ENCODE peak calls at places on chromosomes 13 and 19, in eight cellular contexts. Y is NCI-H524; L is NK-92 treated with Interleukin-12 subunit alpha and Interleukin-12 subunit beta, amount 100 ng/mL, for 24 hours; Q is activated naive CD4-positive, alpha-beta T cell treated with Interleukin-2 at 50 U/mL for 16 hours; O is hypothalamus; A is HCEC 1CT; U is GM03348; E is sigmoid colon. Z is an unnamed sample.

GRCh38 chr19:15935167-15935702 is 906 bp upstream of the CYP4F11 start:
- DNase-seq in Y (no peak), O (no peak), U (no peak), E (no peak), A (no peak), L (no peak), Q (no peak), Z (peak; percentile 1)

GRCh38 chr19:40506099-40506498 is 39.3 kb downstream of the SPTBN4 start:
- DNase-seq in Q (no peak), Y (no peak), U (no peak), E (no peak), A (no peak), L (no peak), O (no peak), Z (no peak)

GRCh38 chr13:77002590-77003190 is 10.8 kb downstream of the CLN5 start:
- DNase-seq in Y (peak; percentile 27), E (no peak), O (no peak), L (no peak), A (peak; percentile 47), U (peak; percentile 57), Q (no peak), Z (no peak)

GRCh38 chr13:105426454-105426853 is 1109.0 kb downstream of the EFNB2 start:
- DNase-seq in E (no peak), L (no peak), A (no peak), U (no peak), O (no peak), Y (no peak), Q (no peak), Z (no peak)

GRCh38 chr13:106533940-106534843 is 1.3 kb downstream of the EFNB2 start:
- DNase-seq in Q (peak; percentile 16), O (peak; percentile 9), Y (peak; percentile 20), U (peak; percentile 37), E (peak; percentile 78), L (no peak), A (no peak), Z (peak; percentile 59)

GRCh38 chr19:51259348-51260245 is 8.7 kb downstream of the SIGLECL1 start:
- DNase-seq in O (no peak), U (peak; percentile 62), A (no peak), Y (no peak), Q (peak; percentile 5), L (no peak), E (no peak), Z (peak; percentile 27)

GRCh38 chr13:46575321-46575721 is 22.4 kb downstream of the LRCH1 start:
- DNase-seq in A (peak; percentile 71), E (no peak), O (no peak), U (no peak), L (no peak), Y (no peak), Q (no peak), Z (no peak)

GRCh38 chr13:30666113-30666512 is 48.4 kb downstream of the USPL1 start:
- DNase-seq in L (no peak), U (no peak), O (no peak), Y (no peak), A (no peak), Q (no peak), E (no peak), Z (no peak)

GRCh38 chr19:30070970-30071632 is 129.1 kb downstream of the URI1 start:
- DNase-seq in L (no peak), E (peak; percentile 53), U (no peak), O (no peak), Q (no peak), Y (no peak), A (no peak), Z (no peak)

GRCh38 chr13:112702983-112703379 is 13.1 kb downstream of the ATP11A start:
- DNase-seq in Q (no peak), O (no peak), E (peak; percentile 25), A (no peak), Y (no peak), L (no peak), U (no peak), Z (no peak)

GRCh38 chr19:38662508-38663155 is 15.2 kb downstream of the ACTN4 start:
- DNase-seq in Q (no peak), Y (no peak), A (no peak), O (no peak), U (no peak), L (no peak), E (no peak), Z (no peak)

GRCh38 chr19:16094360-16095070 is 17.2 kb upstream of the RAB8A start:
- DNase-seq in A (peak; percentile 7), O (no peak), L (no peak), U (no peak), Y (no peak), Q (no peak), E (no peak), Z (no peak)

GRCh38 chr13:45108716-45109706 is 11.3 kb upstream of the GTF2F2 start:
- DNase-seq in A (no peak), E (no peak), Y (no peak), Q (no peak), L (no peak), O (no peak), U (peak; percentile 16), Z (no peak)

GRCh38 chr19:18044825-18045304 is 36.9 kb downstream of the ARRDC2 start:
- DNase-seq in A (peak; percentile 43), U (peak; percentile 71), Y (peak; percentile 98), L (peak; percentile 85), O (peak; percentile 19), E (peak; percentile 87), Q (peak; percentile 92), Z (peak; percentile 63)

Z was measured in globus pallidus.